ENCODE peak calls at places on chromosomes 1 and 21, in six cellular contexts. One of them, this sample, is unnamed.

GRCh38 chr1:192729500-192729899 is 79.3 kb upstream of the RGS2 start:
- DNase-seq in CD8-positive, alpha-beta T cell: no peak
- DNase-seq in effector memory CD4-positive, alpha-beta T cell: no peak
- DNase-seq in psoas muscle: no peak
- DNase-seq in ovary: no peak
- DNase-seq in CD8-positive, alpha-beta memory T cell: no peak
- DNase-seq in this sample: no peak

GRCh38 chr21:20645344-20645743 is 352.9 kb upstream of the NCAM2 start:
- DNase-seq in CD8-positive, alpha-beta T cell: no peak
- DNase-seq in effector memory CD4-positive, alpha-beta T cell: no peak
- DNase-seq in psoas muscle: no peak
- DNase-seq in ovary: no peak
- DNase-seq in CD8-positive, alpha-beta memory T cell: no peak
- DNase-seq in this sample: peak

GRCh38 chr21:46045154-46045553 is 52.8 kb upstream of the COL6A2 start:
- DNase-seq in CD8-positive, alpha-beta T cell: no peak
- DNase-seq in effector memory CD4-positive, alpha-beta T cell: no peak
- DNase-seq in psoas muscle: no peak
- DNase-seq in ovary: no peak
- DNase-seq in CD8-positive, alpha-beta memory T cell: no peak
- DNase-seq in this sample: no peak

GRCh38 chr1:3504151-3504822 is 49.8 kb downstream of the ARHGEF16 start:
- DNase-seq in CD8-positive, alpha-beta T cell: no peak
- DNase-seq in effector memory CD4-positive, alpha-beta T cell: no peak
- DNase-seq in psoas muscle: peak
- DNase-seq in ovary: peak
- DNase-seq in CD8-positive, alpha-beta memory T cell: no peak
- DNase-seq in this sample: no peak

GRCh38 chr1:44500181-44501021 is 95.3 kb downstream of the RNF220 start:
- DNase-seq in CD8-positive, alpha-beta T cell: no peak
- DNase-seq in effector memory CD4-positive, alpha-beta T cell: no peak
- DNase-seq in psoas muscle: no peak
- DNase-seq in ovary: no peak
- DNase-seq in CD8-positive, alpha-beta memory T cell: no peak
- DNase-seq in this sample: no peak

GRCh38 chr21:43352568-43353281 is 74.2 kb downstream of the SIK1 start:
- DNase-seq in CD8-positive, alpha-beta T cell: no peak
- DNase-seq in effector memory CD4-positive, alpha-beta T cell: no peak
- DNase-seq in psoas muscle: no peak
- DNase-seq in ovary: no peak
- DNase-seq in CD8-positive, alpha-beta memory T cell: no peak
- DNase-seq in this sample: no peak

GRCh38 chr1:24605534-24606295 is 37.4 kb upstream of the SRRM1 start:
- DNase-seq in CD8-positive, alpha-beta T cell: no peak
- DNase-seq in effector memory CD4-positive, alpha-beta T cell: no peak
- DNase-seq in psoas muscle: no peak
- DNase-seq in ovary: no peak
- DNase-seq in CD8-positive, alpha-beta memory T cell: no peak
- DNase-seq in this sample: no peak

GRCh38 chr1:151988405-151988851 is 5.2 kb downstream of the S100A10 start:
- DNase-seq in CD8-positive, alpha-beta T cell: no peak
- DNase-seq in effector memory CD4-positive, alpha-beta T cell: no peak
- DNase-seq in psoas muscle: no peak
- DNase-seq in ovary: no peak
- DNase-seq in CD8-positive, alpha-beta memory T cell: no peak
- DNase-seq in this sample: no peak

GRCh38 chr1:22847249-22847648 is 125.4 kb downstream of the LACTBL1 start:
- DNase-seq in CD8-positive, alpha-beta T cell: no peak
- DNase-seq in effector memory CD4-positive, alpha-beta T cell: no peak
- DNase-seq in psoas muscle: peak
- DNase-seq in ovary: no peak
- DNase-seq in CD8-positive, alpha-beta memory T cell: no peak
- DNase-seq in this sample: no peak

GRCh38 chr1:22847709-22848108 is 125.0 kb downstream of the LACTBL1 start:
- DNase-seq in CD8-positive, alpha-beta T cell: no peak
- DNase-seq in effector memory CD4-positive, alpha-beta T cell: no peak
- DNase-seq in psoas muscle: peak
- DNase-seq in ovary: no peak
- DNase-seq in CD8-positive, alpha-beta memory T cell: no peak
- DNase-seq in this sample: no peak

GRCh38 chr1:22850281-22850680 is 122.4 kb downstream of the LACTBL1 start:
- DNase-seq in CD8-positive, alpha-beta T cell: no peak
- DNase-seq in effector memory CD4-positive, alpha-beta T cell: no peak
- DNase-seq in psoas muscle: peak
- DNase-seq in ovary: no peak
- DNase-seq in CD8-positive, alpha-beta memory T cell: no peak
- DNase-seq in this sample: no peak

GRCh38 chr1:22849770-22850169 is 122.9 kb downstream of the LACTBL1 start:
- DNase-seq in CD8-positive, alpha-beta T cell: no peak
- DNase-seq in effector memory CD4-positive, alpha-beta T cell: no peak
- DNase-seq in psoas muscle: peak
- DNase-seq in ovary: no peak
- DNase-seq in CD8-positive, alpha-beta memory T cell: no peak
- DNase-seq in this sample: no peak

DNA sequence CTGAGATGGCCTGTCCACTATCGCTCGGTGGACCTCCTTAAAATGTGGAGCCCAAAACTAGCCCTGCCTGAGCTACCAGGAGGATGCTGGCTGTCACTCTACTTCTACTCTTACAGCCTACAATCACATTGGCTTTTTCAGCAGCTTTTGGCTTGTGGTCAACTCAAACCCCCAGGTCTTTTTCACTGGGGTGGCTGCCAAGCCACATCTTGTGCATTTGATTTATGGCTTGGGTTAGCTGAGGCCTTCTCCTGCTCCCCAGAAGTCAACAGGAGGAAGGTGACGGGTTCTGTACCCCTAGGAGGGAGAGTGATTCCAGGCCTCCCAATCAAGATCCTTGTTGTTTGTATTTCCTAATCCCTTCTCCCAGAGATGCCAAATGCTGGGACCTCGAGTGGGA is 124.3 kb downstream of the LACTBL1 start:
- DNase-seq in CD8-positive, alpha-beta T cell: no peak
- DNase-seq in effector memory CD4-positive, alpha-beta T cell: no peak
- DNase-seq in psoas muscle: no peak
- DNase-seq in ovary: no peak
- DNase-seq in CD8-positive, alpha-beta memory T cell: no peak
- DNase-seq in this sample: no peak
- H3K27ac ChIP-seq in CD8-positive, alpha-beta T cell: no peak
- H3K27ac ChIP-seq in effector memory CD4-positive, alpha-beta T cell: no peak
- H3K27ac ChIP-seq in psoas muscle: no peak
- H3K27ac ChIP-seq in ovary: no peak
- H3K27ac ChIP-seq in CD8-positive, alpha-beta memory T cell: no peak
- H3K27ac ChIP-seq in this sample: no peak

GRCh38 chr1:91712393-91712792 is 173.6 kb downstream of the TGFBR3 start:
- DNase-seq in CD8-positive, alpha-beta T cell: no peak
- DNase-seq in effector memory CD4-positive, alpha-beta T cell: no peak
- DNase-seq in psoas muscle: no peak
- DNase-seq in ovary: no peak
- DNase-seq in CD8-positive, alpha-beta memory T cell: no peak
- DNase-seq in this sample: no peak
- H3K27ac ChIP-seq in CD8-positive, alpha-beta T cell: no peak
- H3K27ac ChIP-seq in effector memory CD4-positive, alpha-beta T cell: no peak
- H3K27ac ChIP-seq in psoas muscle: peak
- H3K27ac ChIP-seq in ovary: peak
- H3K27ac ChIP-seq in CD8-positive, alpha-beta memory T cell: peak
- H3K27ac ChIP-seq in this sample: peak

GRCh38 chr1:7117599-7118281 is 332.5 kb downstream of the CAMTA1 start:
- DNase-seq in CD8-positive, alpha-beta T cell: no peak
- DNase-seq in effector memory CD4-positive, alpha-beta T cell: no peak
- DNase-seq in psoas muscle: no peak
- DNase-seq in ovary: no peak
- DNase-seq in CD8-positive, alpha-beta memory T cell: no peak
- DNase-seq in this sample: no peak
- H3K27ac ChIP-seq in CD8-positive, alpha-beta T cell: no peak
- H3K27ac ChIP-seq in effector memory CD4-positive, alpha-beta T cell: no peak
- H3K27ac ChIP-seq in psoas muscle: peak
- H3K27ac ChIP-seq in ovary: no peak
- H3K27ac ChIP-seq in CD8-positive, alpha-beta memory T cell: no peak
- H3K27ac ChIP-seq in this sample: no peak

DNA sequence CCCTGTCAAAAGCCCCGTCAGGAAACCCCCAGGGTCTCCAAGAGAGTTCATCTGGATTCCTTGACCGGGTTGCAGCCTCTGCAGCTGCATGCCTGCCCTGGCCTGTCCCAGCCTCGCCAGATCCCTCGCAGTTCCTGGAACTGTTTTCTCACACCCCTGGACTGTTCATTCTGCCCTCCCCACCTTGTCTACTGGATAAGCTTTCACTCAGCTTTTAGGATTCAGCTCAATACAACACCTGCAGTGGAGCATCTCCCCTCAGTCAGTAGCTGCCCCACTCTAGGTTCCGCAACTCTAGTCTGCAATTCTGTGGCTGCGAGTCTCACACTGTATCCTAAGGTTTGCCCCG is 67.2 kb downstream of the FAM163A start:
- DNase-seq in CD8-positive, alpha-beta T cell: no peak
- DNase-seq in effector memory CD4-positive, alpha-beta T cell: no peak
- DNase-seq in psoas muscle: no peak
- DNase-seq in ovary: no peak
- DNase-seq in CD8-positive, alpha-beta memory T cell: no peak
- DNase-seq in this sample: peak
- H3K27ac ChIP-seq in CD8-positive, alpha-beta T cell: no peak
- H3K27ac ChIP-seq in effector memory CD4-positive, alpha-beta T cell: no peak
- H3K27ac ChIP-seq in psoas muscle: no peak
- H3K27ac ChIP-seq in ovary: no peak
- H3K27ac ChIP-seq in CD8-positive, alpha-beta memory T cell: no peak
- H3K27ac ChIP-seq in this sample: no peak

GRCh38 chr1:15736035-15736665 is at the start of gene SLC25A34:
- DNase-seq in CD8-positive, alpha-beta T cell: peak
- DNase-seq in effector memory CD4-positive, alpha-beta T cell: no peak
- DNase-seq in psoas muscle: peak
- DNase-seq in ovary: no peak
- DNase-seq in CD8-positive, alpha-beta memory T cell: no peak
- DNase-seq in this sample: no peak
- H3K27ac ChIP-seq in CD8-positive, alpha-beta T cell: no peak
- H3K27ac ChIP-seq in effector memory CD4-positive, alpha-beta T cell: no peak
- H3K27ac ChIP-seq in psoas muscle: peak
- H3K27ac ChIP-seq in ovary: no peak
- H3K27ac ChIP-seq in CD8-positive, alpha-beta memory T cell: no peak
- H3K27ac ChIP-seq in this sample: no peak

GRCh38 chr1:32894019-32894600 is 7.1 kb downstream of the TMEM54 start:
- DNase-seq in CD8-positive, alpha-beta T cell: no peak
- DNase-seq in effector memory CD4-positive, alpha-beta T cell: no peak
- DNase-seq in psoas muscle: no peak
- DNase-seq in ovary: no peak
- DNase-seq in CD8-positive, alpha-beta memory T cell: no peak
- DNase-seq in this sample: peak
- H3K27ac ChIP-seq in CD8-positive, alpha-beta T cell: no peak
- H3K27ac ChIP-seq in effector memory CD4-positive, alpha-beta T cell: no peak
- H3K27ac ChIP-seq in psoas muscle: no peak
- H3K27ac ChIP-seq in ovary: no peak
- H3K27ac ChIP-seq in CD8-positive, alpha-beta memory T cell: no peak
- H3K27ac ChIP-seq in this sample: no peak

GRCh38 chr1:94551449-94551848 is 9.9 kb upstream of the F3 start:
- DNase-seq in CD8-positive, alpha-beta T cell: no peak
- DNase-seq in effector memory CD4-positive, alpha-beta T cell: no peak
- DNase-seq in psoas muscle: no peak
- DNase-seq in ovary: no peak
- DNase-seq in CD8-positive, alpha-beta memory T cell: no peak
- DNase-seq in this sample: no peak
- H3K27ac ChIP-seq in CD8-positive, alpha-beta T cell: no peak
- H3K27ac ChIP-seq in effector memory CD4-positive, alpha-beta T cell: no peak
- H3K27ac ChIP-seq in psoas muscle: no peak
- H3K27ac ChIP-seq in ovary: peak
- H3K27ac ChIP-seq in CD8-positive, alpha-beta memory T cell: no peak
- H3K27ac ChIP-seq in this sample: no peak

This sample was measured in spleen.